ENCODE peak calls at places on chromosomes 5 and 9, in five cellular contexts. One of them, this sample, is unnamed.

GRCh38 chr5:151319334-151319733 is 15.8 kb upstream of the SLC36A3 start:
- DNase-seq in K562: no peak
- DNase-seq in GM23338: peak; percentile 39
- DNase-seq in fibroblast of lung: peak; percentile 6
- DNase-seq in A673: no peak
- DNase-seq in this sample: peak; percentile 39

GRCh38 chr5:90402521-90403255 is 6.9 kb downstream of the CETN3 start:
- DNase-seq in K562: no peak
- DNase-seq in GM23338: no peak
- DNase-seq in fibroblast of lung: no peak
- DNase-seq in A673: no peak
- DNase-seq in this sample: peak; percentile 18

GRCh38 chr9:69149321-69149807 is 24.7 kb upstream of the TJP2 start:
- DNase-seq in K562: no peak
- DNase-seq in GM23338: peak; percentile 42
- DNase-seq in fibroblast of lung: peak; percentile 79
- DNase-seq in A673: no peak
- DNase-seq in this sample: peak; percentile 80

GRCh38 chr5:72166070-72166979 is 59.0 kb downstream of the MAP1B start:
- DNase-seq in K562: peak; percentile 74
- DNase-seq in GM23338: peak; percentile 53
- DNase-seq in fibroblast of lung: peak; percentile 79
- DNase-seq in A673: peak; percentile 99
- DNase-seq in this sample: peak; percentile 72

GRCh38 chr9:4620881-4621555 is 41.1 kb upstream of the PLPP6 start:
- DNase-seq in K562: no peak
- DNase-seq in GM23338: peak; percentile 66
- DNase-seq in fibroblast of lung: no peak
- DNase-seq in A673: no peak
- DNase-seq in this sample: peak; percentile 66

GRCh38 chr5:176803943-176804498 is 6.3 kb upstream of the UNC5A start:
- DNase-seq in K562: peak; percentile 50
- DNase-seq in GM23338: peak; percentile 85
- DNase-seq in fibroblast of lung: peak; percentile 21
- DNase-seq in A673: no peak
- DNase-seq in this sample: peak; percentile 53

GRCh38 chr5:170638454-170639220 is 134.8 kb downstream of the KCNIP1 start:
- DNase-seq in K562: peak; percentile 88
- DNase-seq in GM23338: peak; percentile 94
- DNase-seq in fibroblast of lung: peak; percentile 20
- DNase-seq in A673: peak; percentile 77
- DNase-seq in this sample: peak; percentile 54

GRCh38 chr5:116576043-116576713 is 1.6 kb upstream of the SEMA6A start:
- DNase-seq in K562: peak; percentile 83
- DNase-seq in GM23338: peak; percentile 93
- DNase-seq in fibroblast of lung: peak; percentile 68
- DNase-seq in A673: peak; percentile 84
- DNase-seq in this sample: peak; percentile 63

GRCh38 chr5:126972062-126972895 is 58.1 kb downstream of the MARCHF3 start:
- DNase-seq in K562: peak; percentile 55
- DNase-seq in GM23338: no peak
- DNase-seq in fibroblast of lung: peak; percentile 17
- DNase-seq in A673: no peak
- DNase-seq in this sample: no peak

GRCh38 chr9:74497750-74498615 is 848 bp downstream of the RORB start:
- DNase-seq in K562: no peak
- DNase-seq in GM23338: peak; percentile 72
- DNase-seq in fibroblast of lung: peak; percentile 34
- DNase-seq in A673: peak; percentile 12
- DNase-seq in this sample: peak; percentile 40

GRCh38 chr5:41695920-41696582 is 174.2 kb downstream of the OXCT1 start:
- DNase-seq in K562: no peak
- DNase-seq in GM23338: peak; percentile 48
- DNase-seq in fibroblast of lung: no peak
- DNase-seq in A673: peak; percentile 60
- DNase-seq in this sample: peak; percentile 12

GRCh38 chr5:149450199-149450598 is 71.1 kb upstream of the IL17B start:
- DNase-seq in K562: no peak
- DNase-seq in GM23338: no peak
- DNase-seq in fibroblast of lung: peak; percentile 88
- DNase-seq in A673: no peak
- DNase-seq in this sample: peak; percentile 69

GRCh38 chr9:112751059-112751795 is 667 bp downstream of the SNX30 start:
- DNase-seq in K562: peak; percentile 41
- DNase-seq in GM23338: peak; percentile 82
- DNase-seq in fibroblast of lung: peak; percentile 75
- DNase-seq in A673: peak; percentile 37
- DNase-seq in this sample: peak; percentile 77

GRCh38 chr5:77957-78804 is 13.8 kb upstream of the PLEKHG4B start:
- DNase-seq in K562: peak; percentile 56
- DNase-seq in GM23338: peak; percentile 58
- DNase-seq in fibroblast of lung: peak; percentile 20
- DNase-seq in A673: peak; percentile 40
- DNase-seq in this sample: peak; percentile 63

GRCh38 chr5:77170-77501 is 14.8 kb upstream of the PLEKHG4B start:
- DNase-seq in K562: peak; percentile 8
- DNase-seq in GM23338: no peak
- DNase-seq in fibroblast of lung: no peak
- DNase-seq in A673: no peak
- DNase-seq in this sample: no peak

GRCh38 chr5:77546-77945 is 14.4 kb upstream of the PLEKHG4B start:
- DNase-seq in K562: peak; percentile 10
- DNase-seq in GM23338: no peak
- DNase-seq in fibroblast of lung: no peak
- DNase-seq in A673: no peak
- DNase-seq in this sample: no peak

GRCh38 chr5:75331-76320 is 16.3 kb upstream of the PLEKHG4B start:
- DNase-seq in K562: peak; percentile 6
- DNase-seq in GM23338: no peak
- DNase-seq in fibroblast of lung: no peak
- DNase-seq in A673: no peak
- DNase-seq in this sample: no peak

GRCh38 chr5:76358-77169 is 15.4 kb upstream of the PLEKHG4B start:
- DNase-seq in K562: peak; percentile 7
- DNase-seq in GM23338: no peak
- DNase-seq in fibroblast of lung: no peak
- DNase-seq in A673: no peak
- DNase-seq in this sample: no peak
- TF ChIP-seq EZH2 in K562: no peak
- TF ChIP-seq EZH2 in GM23338: no peak
- TF ChIP-seq EZH2 in fibroblast of lung: no peak
- TF ChIP-seq EZH2 in A673: no peak
- TF ChIP-seq EZH2 in this sample: no peak

DNA sequence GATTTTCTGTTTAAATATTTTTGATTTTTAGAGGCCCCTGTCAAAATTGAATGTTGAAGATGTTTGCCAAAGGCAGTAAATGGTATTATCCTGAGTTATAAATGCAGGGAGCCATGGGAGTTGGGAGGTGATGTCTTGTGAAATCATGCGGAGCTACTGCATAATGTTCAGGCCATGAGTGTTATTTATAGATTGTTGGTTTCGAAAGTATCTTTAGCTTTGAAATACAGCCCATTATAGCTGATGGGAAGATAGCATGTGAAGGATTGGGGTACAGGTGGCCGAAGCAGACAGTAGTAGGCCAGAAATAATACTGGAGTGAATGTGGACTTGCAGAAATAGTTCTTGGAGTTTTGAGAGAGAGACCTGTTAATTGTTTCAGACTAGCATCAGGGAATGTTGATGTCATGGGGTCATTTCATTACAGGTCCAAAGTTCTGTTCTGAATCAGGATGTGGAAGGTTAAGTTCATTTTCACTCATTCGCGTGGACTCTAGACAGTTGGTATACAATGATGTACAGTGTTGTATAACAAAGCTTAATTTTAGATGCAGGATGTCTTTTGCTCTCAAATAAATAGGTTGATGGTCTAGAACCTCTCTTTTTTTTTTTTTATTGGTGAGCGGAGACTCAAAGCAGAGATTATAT is 3.8 kb downstream of the ATP6V1G1 start:
- DNase-seq in K562: no peak
- DNase-seq in GM23338: no peak
- DNase-seq in fibroblast of lung: peak; percentile 39
- DNase-seq in A673: no peak
- DNase-seq in this sample: peak; percentile 51
- H3K27ac ChIP-seq in K562: no peak overlapping the region
- H3K27ac ChIP-seq in GM23338: peak overlapping the region; percentile 39
- H3K27ac ChIP-seq in fibroblast of lung: no peak overlapping the region
- H3K27ac ChIP-seq in A673: no peak overlapping the region
- H3K27ac ChIP-seq in this sample: peak overlapping the region; percentile 17

DNA sequence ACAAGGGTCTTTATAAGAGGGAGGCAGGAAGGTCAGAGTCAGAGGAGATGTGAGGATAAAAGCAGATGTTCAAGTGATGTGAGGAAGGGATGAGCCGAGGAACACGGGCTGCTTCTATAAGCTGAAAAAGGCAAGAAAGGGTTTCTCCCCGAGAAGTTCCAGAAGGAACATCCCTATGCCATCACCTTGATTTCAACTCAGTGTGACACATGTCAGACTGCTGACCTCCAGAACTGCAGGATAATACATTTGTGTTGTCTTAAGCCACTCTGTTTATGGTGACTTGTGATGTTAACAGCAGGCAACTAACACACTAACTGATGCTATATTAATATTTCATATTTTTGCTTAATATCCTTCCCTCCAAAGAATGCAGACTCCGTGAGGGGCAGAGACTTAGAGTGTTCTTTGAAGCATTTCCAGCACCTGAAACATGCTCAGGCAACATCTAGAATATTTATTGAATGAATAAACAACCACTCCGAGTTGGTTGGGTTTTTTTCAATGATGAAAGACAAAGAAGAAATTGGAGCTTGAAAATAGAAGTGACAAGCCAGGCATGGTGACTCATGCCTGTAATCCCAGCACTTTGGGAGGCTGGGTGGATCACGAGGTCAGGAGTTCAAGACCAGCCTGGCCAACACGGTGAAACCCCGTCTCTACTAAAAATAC is 77.6 kb upstream of the ADRA1B start:
- DNase-seq in K562: no peak
- DNase-seq in GM23338: no peak
- DNase-seq in fibroblast of lung: peak; percentile 31
- DNase-seq in A673: no peak
- DNase-seq in this sample: no peak
- H3K4me3 ChIP-seq in K562: no peak overlapping the region
- H3K4me3 ChIP-seq in GM23338: no peak overlapping the region
- H3K4me3 ChIP-seq in fibroblast of lung: no peak overlapping the region
- H3K4me3 ChIP-seq in A673: no peak overlapping the region
- H3K4me3 ChIP-seq in this sample: no peak overlapping the region

GRCh38 chr9:133569109-133569785 is 34.7 kb downstream of the ADAMTSL2 start:
- DNase-seq in K562: peak; percentile 52
- DNase-seq in GM23338: no peak
- DNase-seq in fibroblast of lung: no peak
- DNase-seq in A673: no peak
- DNase-seq in this sample: no peak
- TF ChIP-seq EZH2 in K562: no peak
- TF ChIP-seq EZH2 in GM23338: no peak
- TF ChIP-seq EZH2 in fibroblast of lung: no peak
- TF ChIP-seq EZH2 in A673: no peak
- TF ChIP-seq EZH2 in this sample: no peak

DNA sequence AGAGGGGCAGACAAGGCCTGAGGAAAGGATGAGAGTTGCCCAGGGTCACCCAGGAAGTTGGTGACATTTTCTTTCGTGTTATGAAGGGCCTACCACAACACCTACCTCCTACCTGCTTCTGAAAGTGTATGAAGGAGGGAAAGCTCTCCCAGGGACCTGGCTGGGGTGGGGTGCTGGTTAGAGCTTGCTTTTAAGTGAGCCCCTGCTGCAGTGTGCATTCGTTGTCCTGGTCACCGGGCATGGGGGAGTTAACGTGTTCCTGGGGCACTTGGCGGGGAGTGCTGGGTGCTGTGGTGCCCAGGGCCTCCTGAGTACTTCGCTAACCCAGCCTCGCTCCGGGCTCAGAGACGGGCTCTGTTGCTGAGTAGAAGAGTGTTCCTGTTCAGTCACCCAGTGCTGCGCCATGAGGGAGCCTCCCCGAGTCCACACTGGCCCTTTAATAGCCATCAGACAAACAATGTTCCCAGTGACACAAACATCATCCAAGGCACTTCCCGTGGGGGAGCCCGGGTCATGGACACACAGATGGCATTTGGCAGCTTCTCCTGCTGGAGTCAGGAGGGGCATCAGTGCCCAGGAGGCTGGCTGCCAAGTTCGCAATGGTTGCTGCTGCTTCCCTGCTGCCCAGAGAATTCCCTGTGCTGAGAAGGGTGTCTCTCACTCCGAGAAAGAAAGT is 85.7 kb downstream of the AMBP start:
- DNase-seq in K562: no peak
- DNase-seq in GM23338: no peak
- DNase-seq in fibroblast of lung: no peak
- DNase-seq in A673: no peak
- DNase-seq in this sample: no peak
- H3K27ac ChIP-seq in K562: no peak overlapping the region
- H3K27ac ChIP-seq in GM23338: no peak overlapping the region
- H3K27ac ChIP-seq in fibroblast of lung: no peak overlapping the region
- H3K27ac ChIP-seq in A673: no peak overlapping the region
- H3K27ac ChIP-seq in this sample: no peak overlapping the region

GRCh38 chr5:123763201-123763600 is 251.2 kb downstream of the CSNK1G3 start:
- DNase-seq in K562: no peak
- DNase-seq in GM23338: no peak
- DNase-seq in fibroblast of lung: no peak
- DNase-seq in A673: no peak
- DNase-seq in this sample: no peak
- H3K4me3 ChIP-seq in K562: no peak overlapping the region
- H3K4me3 ChIP-seq in GM23338: no peak overlapping the region
- H3K4me3 ChIP-seq in fibroblast of lung: no peak overlapping the region
- H3K4me3 ChIP-seq in A673: no peak overlapping the region
- H3K4me3 ChIP-seq in this sample: no peak overlapping the region

GRCh38 chr5:11903121-11903613 is 1.1 kb downstream of the CTNND2 start:
- DNase-seq in K562: no peak
- DNase-seq in GM23338: peak; percentile 25
- DNase-seq in fibroblast of lung: no peak
- DNase-seq in A673: no peak
- DNase-seq in this sample: no peak
- TF ChIP-seq EZH2 in K562: no peak
- TF ChIP-seq EZH2 in GM23338: peak; percentile 47
- TF ChIP-seq EZH2 in fibroblast of lung: peak; percentile 54
- TF ChIP-seq EZH2 in A673: no peak
- TF ChIP-seq EZH2 in this sample: peak; percentile 69

GRCh38 chr9:128304151-128304970 is 17.9 kb downstream of the TRUB2 start:
- DNase-seq in K562: no peak
- DNase-seq in GM23338: no peak
- DNase-seq in fibroblast of lung: no peak
- DNase-seq in A673: no peak
- DNase-seq in this sample: peak; percentile 61

GRCh38 chr9:128297221-128297773 is 21.2 kb downstream of the SWI5 start:
- DNase-seq in K562: peak; percentile 17
- DNase-seq in GM23338: no peak
- DNase-seq in fibroblast of lung: no peak
- DNase-seq in A673: no peak
- DNase-seq in this sample: no peak

GRCh38 chr9:128294142-128294541 is 18.1 kb downstream of the SWI5 start:
- DNase-seq in K562: no peak
- DNase-seq in GM23338: no peak
- DNase-seq in fibroblast of lung: no peak
- DNase-seq in A673: no peak
- DNase-seq in this sample: no peak

GRCh38 chr9:128296340-128297220 is 20.5 kb downstream of the SWI5 start:
- DNase-seq in K562: peak; percentile 85
- DNase-seq in GM23338: no peak
- DNase-seq in fibroblast of lung: peak; percentile 11
- DNase-seq in A673: no peak
- DNase-seq in this sample: no peak

GRCh38 chr9:128298535-128299482 is 22.7 kb downstream of the SWI5 start:
- DNase-seq in K562: peak; percentile 96
- DNase-seq in GM23338: no peak
- DNase-seq in fibroblast of lung: no peak
- DNase-seq in A673: no peak
- DNase-seq in this sample: no peak
- H3K27ac ChIP-seq in K562: peak overlapping the region; percentile 41
- H3K27ac ChIP-seq in GM23338: no peak overlapping the region
- H3K27ac ChIP-seq in fibroblast of lung: no peak overlapping the region
- H3K27ac ChIP-seq in A673: no peak overlapping the region
- H3K27ac ChIP-seq in this sample: no peak overlapping the region

GRCh38 chr9:21764736-21765245 is 37.6 kb upstream of the MTAP start:
- DNase-seq in K562: no peak
- DNase-seq in GM23338: no peak
- DNase-seq in fibroblast of lung: no peak
- DNase-seq in A673: no peak
- DNase-seq in this sample: peak; percentile 29
- H3K4me3 ChIP-seq in K562: no peak overlapping the region
- H3K4me3 ChIP-seq in GM23338: no peak overlapping the region
- H3K4me3 ChIP-seq in fibroblast of lung: no peak overlapping the region
- H3K4me3 ChIP-seq in A673: no peak overlapping the region
- H3K4me3 ChIP-seq in this sample: peak overlapping the region; percentile 28

This sample was measured in GM23248.